ENCODE peak calls at places on chromosomes 2 and 18, in six cellular contexts. One of them, this sample, is unnamed. For H3K4me1, the result is how much of the 10 kb centered on the place peaks cover.

GRCh38 chr2:75516378-75517122 is 44.2 kb downstream of the EVA1A start:
- DNase-seq in GM23338: no peak
- DNase-seq in endothelial cell of umbilical vein: peak
- DNase-seq in K562: no peak
- DNase-seq in stomach: no peak
- DNase-seq in upper lobe of left lung: no peak
- DNase-seq in this sample: no peak

GRCh38 chr2:162073776-162074578 is at the start of gene DPP4:
- DNase-seq in GM23338: peak
- DNase-seq in endothelial cell of umbilical vein: peak
- DNase-seq in K562: no peak
- DNase-seq in stomach: peak
- DNase-seq in upper lobe of left lung: peak
- DNase-seq in this sample: no peak

GRCh38 chr2:1741851-1742250 is 2.5 kb downstream of the PXDN start:
- DNase-seq in GM23338: no peak
- DNase-seq in endothelial cell of umbilical vein: no peak
- DNase-seq in K562: no peak
- DNase-seq in stomach: no peak
- DNase-seq in upper lobe of left lung: no peak
- DNase-seq in this sample: no peak

GRCh38 chr2:215565897-215566296 is 130.0 kb upstream of the FN1 start:
- DNase-seq in GM23338: no peak
- DNase-seq in endothelial cell of umbilical vein: no peak
- DNase-seq in K562: no peak
- DNase-seq in stomach: no peak
- DNase-seq in upper lobe of left lung: no peak
- DNase-seq in this sample: no peak

GRCh38 chr2:150690261-150690660 is 202.8 kb upstream of the RND3 start:
- DNase-seq in GM23338: no peak
- DNase-seq in endothelial cell of umbilical vein: no peak
- DNase-seq in K562: no peak
- DNase-seq in stomach: no peak
- DNase-seq in upper lobe of left lung: no peak
- DNase-seq in this sample: no peak

GRCh38 chr18:59902180-59902992 is 2.6 kb downstream of the PMAIP1 start:
- DNase-seq in GM23338: no peak
- DNase-seq in endothelial cell of umbilical vein: peak
- DNase-seq in K562: no peak
- DNase-seq in stomach: no peak
- DNase-seq in upper lobe of left lung: no peak
- DNase-seq in this sample: no peak

GRCh38 chr2:207913772-207914358 is 111.5 kb downstream of the PLEKHM3 start:
- DNase-seq in GM23338: no peak
- DNase-seq in endothelial cell of umbilical vein: no peak
- DNase-seq in K562: no peak
- DNase-seq in stomach: no peak
- DNase-seq in upper lobe of left lung: no peak
- DNase-seq in this sample: no peak

GRCh38 chr18:44507729-44508325 is 172.9 kb upstream of the SETBP1 start:
- DNase-seq in GM23338: no peak
- DNase-seq in endothelial cell of umbilical vein: peak
- DNase-seq in K562: no peak
- DNase-seq in stomach: no peak
- DNase-seq in upper lobe of left lung: peak
- DNase-seq in this sample: no peak

GRCh38 chr2:50953021-50953420 is 78.9 kb downstream of the NRXN1 start:
- DNase-seq in GM23338: no peak
- DNase-seq in endothelial cell of umbilical vein: peak
- DNase-seq in K562: no peak
- DNase-seq in stomach: no peak
- DNase-seq in upper lobe of left lung: no peak
- DNase-seq in this sample: no peak

GRCh38 chr2:224957540-224958465 is 84.5 kb downstream of the DOCK10 start:
- DNase-seq in GM23338: no peak
- DNase-seq in endothelial cell of umbilical vein: no peak
- DNase-seq in K562: no peak
- DNase-seq in stomach: no peak
- DNase-seq in upper lobe of left lung: no peak
- DNase-seq in this sample: no peak

GRCh38 chr2:189285962-189286648 is 106.5 kb upstream of the COL5A2 start:
- DNase-seq in GM23338: no peak
- DNase-seq in endothelial cell of umbilical vein: peak
- DNase-seq in K562: no peak
- DNase-seq in stomach: no peak
- DNase-seq in upper lobe of left lung: no peak
- DNase-seq in this sample: no peak

GRCh38 chr2:71821856-71822255 is 325.8 kb downstream of the CYP26B1 start:
- DNase-seq in GM23338: no peak
- DNase-seq in endothelial cell of umbilical vein: no peak
- DNase-seq in K562: no peak
- DNase-seq in stomach: no peak
- DNase-seq in upper lobe of left lung: no peak
- DNase-seq in this sample: no peak

GRCh38 chr18:73535189-73535588 is 612.4 kb downstream of the FBXO15 start:
- DNase-seq in GM23338: no peak
- DNase-seq in endothelial cell of umbilical vein: no peak
- DNase-seq in K562: no peak
- DNase-seq in stomach: no peak
- DNase-seq in upper lobe of left lung: no peak
- DNase-seq in this sample: no peak

GRCh38 chr18:45102863-45103262 is 422.2 kb downstream of the SETBP1 start:
- DNase-seq in GM23338: peak
- DNase-seq in endothelial cell of umbilical vein: no peak
- DNase-seq in K562: no peak
- DNase-seq in stomach: no peak
- DNase-seq in upper lobe of left lung: no peak
- DNase-seq in this sample: no peak

GRCh38 chr2:202818321-202818720 is 53.2 kb downstream of the ICA1L start:
- DNase-seq in GM23338: no peak
- DNase-seq in endothelial cell of umbilical vein: no peak
- DNase-seq in K562: no peak
- DNase-seq in stomach: no peak
- DNase-seq in upper lobe of left lung: no peak
- DNase-seq in this sample: no peak

GRCh38 chr18:44729631-44730101 is 49.0 kb downstream of the SETBP1 start:
- DNase-seq in GM23338: no peak
- DNase-seq in endothelial cell of umbilical vein: no peak
- DNase-seq in K562: peak
- DNase-seq in stomach: no peak
- DNase-seq in upper lobe of left lung: no peak
- DNase-seq in this sample: no peak

GRCh38 chr2:8851811-8852560 is 14.6 kb upstream of the KIDINS220 start:
- DNase-seq in GM23338: peak
- DNase-seq in endothelial cell of umbilical vein: no peak
- DNase-seq in K562: peak
- DNase-seq in stomach: no peak
- DNase-seq in upper lobe of left lung: no peak
- DNase-seq in this sample: no peak

DNA sequence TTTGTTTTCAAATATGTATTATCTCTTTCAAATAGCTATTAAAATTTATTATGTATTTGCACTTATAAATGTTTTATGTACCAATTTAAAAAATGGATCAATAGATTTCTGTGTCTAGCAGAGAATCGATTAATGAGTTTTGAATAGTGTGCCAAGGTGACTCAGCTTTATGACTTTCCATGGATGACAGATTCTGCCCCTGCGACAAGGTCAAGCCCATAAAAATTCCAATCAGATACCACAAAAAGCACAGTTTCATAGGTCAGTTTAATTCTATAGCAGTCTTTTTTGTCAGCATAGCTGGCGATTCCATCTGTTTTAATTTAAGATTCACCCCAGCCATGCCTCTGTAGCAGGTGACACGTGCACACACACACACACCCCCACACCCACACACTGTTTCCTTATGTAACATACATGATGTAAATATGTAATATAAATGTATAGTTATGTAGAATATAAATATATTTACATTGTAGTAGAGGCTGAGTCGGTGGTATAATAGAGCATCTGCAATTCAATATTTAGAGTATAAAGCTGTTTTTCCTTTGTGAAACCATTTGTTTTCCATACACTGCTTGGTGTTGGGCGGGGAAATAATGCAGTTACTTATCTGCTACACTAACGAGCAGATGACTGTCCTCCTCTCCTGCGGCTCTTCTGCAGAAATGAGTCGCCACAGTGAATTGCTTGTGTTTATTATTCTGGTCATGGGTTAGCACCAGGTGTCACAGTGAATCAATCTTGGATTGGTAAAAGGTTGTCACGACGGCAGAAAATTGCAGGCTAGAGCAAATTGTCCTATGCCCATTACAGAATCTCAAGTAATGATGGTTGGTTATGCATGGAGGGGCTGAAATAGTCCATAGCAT is 29.1 kb downstream of the RAB31 start:
- DNase-seq in GM23338: no peak
- DNase-seq in endothelial cell of umbilical vein: no peak
- DNase-seq in K562: no peak
- DNase-seq in stomach: no peak
- DNase-seq in upper lobe of left lung: no peak
- DNase-seq in this sample: no peak
- TF ChIP-seq POLR2AphosphoS5 in GM23338: no peak
- TF ChIP-seq POLR2AphosphoS5 in endothelial cell of umbilical vein: no peak
- TF ChIP-seq POLR2AphosphoS5 in K562: no peak
- TF ChIP-seq POLR2AphosphoS5 in stomach: no peak
- TF ChIP-seq POLR2AphosphoS5 in upper lobe of left lung: no peak
- TF ChIP-seq POLR2AphosphoS5 in this sample: no peak

GRCh38 chr2:171083426-171083825 is 77.3 kb downstream of the TLK1 start:
- DNase-seq in GM23338: no peak
- DNase-seq in endothelial cell of umbilical vein: no peak
- DNase-seq in K562: no peak
- DNase-seq in stomach: no peak
- DNase-seq in upper lobe of left lung: no peak
- DNase-seq in this sample: no peak
- H3K4me1 ChIP-seq in GM23338: under half
- H3K4me1 ChIP-seq in endothelial cell of umbilical vein: under half
- H3K4me1 ChIP-seq in K562: under half
- H3K4me1 ChIP-seq in stomach: under half
- H3K4me1 ChIP-seq in upper lobe of left lung: under half
- H3K4me1 ChIP-seq in this sample: under half

DNA sequence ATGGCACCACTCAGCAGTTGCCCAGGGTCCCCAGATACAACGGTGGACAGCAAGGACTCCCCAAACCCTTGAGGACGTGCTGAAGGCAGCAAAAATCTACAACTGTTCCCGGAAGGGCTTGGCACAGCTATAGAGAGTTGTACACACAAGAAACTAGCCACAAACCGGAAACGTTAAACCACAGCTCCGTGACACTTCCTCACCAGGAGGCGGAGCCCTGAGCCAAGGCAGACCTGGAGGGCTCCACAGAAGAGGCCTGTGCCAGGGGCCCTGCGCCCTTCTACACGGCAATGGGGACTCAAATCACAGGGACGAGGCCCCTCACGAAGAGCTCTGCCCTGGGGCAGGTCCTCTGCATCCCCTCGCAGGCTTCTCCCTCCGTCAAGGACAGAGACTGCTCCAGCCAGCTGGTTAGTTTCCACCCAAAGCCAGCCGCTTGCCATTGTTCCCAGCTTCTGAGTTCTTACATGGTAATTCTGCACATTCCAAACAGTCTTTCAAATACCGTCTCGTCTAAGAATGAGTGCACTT is 133.3 kb downstream of the HDAC4 start:
- DNase-seq in GM23338: peak
- DNase-seq in endothelial cell of umbilical vein: peak
- DNase-seq in K562: peak
- DNase-seq in stomach: peak
- DNase-seq in upper lobe of left lung: peak
- DNase-seq in this sample: peak
- TF ChIP-seq POLR2AphosphoS5 in GM23338: no peak
- TF ChIP-seq POLR2AphosphoS5 in endothelial cell of umbilical vein: peak
- TF ChIP-seq POLR2AphosphoS5 in K562: no peak
- TF ChIP-seq POLR2AphosphoS5 in stomach: no peak
- TF ChIP-seq POLR2AphosphoS5 in upper lobe of left lung: peak
- TF ChIP-seq POLR2AphosphoS5 in this sample: no peak

DNA sequence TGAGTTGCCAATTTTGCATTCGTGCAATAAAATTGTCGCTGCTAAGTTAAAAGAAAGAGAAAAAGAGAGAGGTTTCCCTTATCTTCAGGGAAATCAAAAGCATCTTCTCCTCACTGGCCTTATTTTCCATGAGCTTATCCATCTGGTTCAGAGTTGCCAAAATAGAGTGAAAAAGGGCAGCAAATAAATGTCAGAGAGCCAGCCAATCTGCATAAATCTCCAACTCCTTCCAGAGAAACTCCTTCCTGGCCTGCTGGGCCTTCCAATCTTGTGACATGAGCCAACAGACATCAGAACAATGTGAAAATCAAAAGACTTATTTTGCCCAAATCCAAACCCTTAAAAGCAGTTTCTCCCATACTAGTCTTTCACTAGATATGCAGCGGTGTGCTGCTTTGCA is 28.4 kb downstream of the PAX3 start:
- DNase-seq in GM23338: no peak
- DNase-seq in endothelial cell of umbilical vein: no peak
- DNase-seq in K562: no peak
- DNase-seq in stomach: no peak
- DNase-seq in upper lobe of left lung: no peak
- DNase-seq in this sample: no peak
- H3K4me1 ChIP-seq in GM23338: under half
- H3K4me1 ChIP-seq in endothelial cell of umbilical vein: under half
- H3K4me1 ChIP-seq in K562: under half
- H3K4me1 ChIP-seq in stomach: under half
- H3K4me1 ChIP-seq in upper lobe of left lung: under half
- H3K4me1 ChIP-seq in this sample: under half

GRCh38 chr2:190352668-190353536 is 9.5 kb downstream of the INPP1 start:
- DNase-seq in GM23338: no peak
- DNase-seq in endothelial cell of umbilical vein: no peak
- DNase-seq in K562: peak
- DNase-seq in stomach: no peak
- DNase-seq in upper lobe of left lung: no peak
- DNase-seq in this sample: no peak
- TF ChIP-seq POLR2AphosphoS5 in GM23338: no peak
- TF ChIP-seq POLR2AphosphoS5 in endothelial cell of umbilical vein: no peak
- TF ChIP-seq POLR2AphosphoS5 in K562: no peak
- TF ChIP-seq POLR2AphosphoS5 in stomach: no peak
- TF ChIP-seq POLR2AphosphoS5 in upper lobe of left lung: peak
- TF ChIP-seq POLR2AphosphoS5 in this sample: no peak

GRCh38 chr2:122478108-122478507 is 722.7 kb downstream of the TSN start:
- DNase-seq in GM23338: no peak
- DNase-seq in endothelial cell of umbilical vein: no peak
- DNase-seq in K562: no peak
- DNase-seq in stomach: no peak
- DNase-seq in upper lobe of left lung: no peak
- DNase-seq in this sample: no peak
- H3K4me1 ChIP-seq in GM23338: under half
- H3K4me1 ChIP-seq in endothelial cell of umbilical vein: under half
- H3K4me1 ChIP-seq in K562: under half
- H3K4me1 ChIP-seq in stomach: under half
- H3K4me1 ChIP-seq in upper lobe of left lung: under half
- H3K4me1 ChIP-seq in this sample: under half